ENCODE peak calls at places on chromosomes 1 and 21, in five cellular contexts. M is choroid plexus epithelial cell, B is body of pancreas, E is WTC11, O is AG04450. S is an unnamed sample.

GRCh38 chr1:160838876-160839275 is 23.8 kb downstream of the CD244 start:
- DNase-seq in O (no peak), E (no peak), B (no peak), M (no peak), S (no peak)

GRCh38 chr1:22024485-22025367 is 23.3 kb downstream of the CELA3A start:
- DNase-seq in M (peak; percentile 93), E (peak; percentile 50), B (peak; percentile 65), O (peak; percentile 44), S (no peak)

GRCh38 chr1:162908780-162909179 is 47.8 kb upstream of the CCDC190 start:
- DNase-seq in E (no peak), M (peak; percentile 77), O (no peak), B (no peak), S (no peak)

GRCh38 chr1:37557402-37557801 is 662 bp downstream of the DNALI1 start:
- DNase-seq in M (no peak), E (no peak), O (no peak), B (no peak), S (no peak)

GRCh38 chr1:84089470-84090261 is 54.4 kb upstream of the PRKACB start:
- DNase-seq in O (no peak), E (no peak), B (no peak), M (peak; percentile 84), S (no peak)

GRCh38 chr1:50422946-50423669 is at the start of gene DMRTA2:
- DNase-seq in E (peak; percentile 76), M (no peak), B (no peak), O (no peak), S (no peak)

GRCh38 chr1:52424757-52425265 is 20.4 kb downstream of the PRPF38A start:
- DNase-seq in E (no peak), M (peak; percentile 25), B (no peak), O (peak; percentile 0), S (no peak)

GRCh38 chr1:117128323-117129079 is 7.0 kb upstream of the TRIM45 start:
- DNase-seq in O (no peak), B (no peak), E (no peak), M (peak; percentile 79), S (no peak)

GRCh38 chr1:59146651-59147358 is 150.1 kb upstream of the FGGY start:
- DNase-seq in B (peak; percentile 49), E (peak; percentile 62), O (no peak), M (peak; percentile 73), S (peak; percentile 64)

GRCh38 chr1:200958597-200958996 is 63.9 kb downstream of the INAVA start:
- DNase-seq in B (no peak), O (no peak), M (no peak), E (no peak), S (no peak)

GRCh38 chr1:153585009-153585408 is 19.4 kb upstream of the S100A2 start:
- DNase-seq in M (no peak), O (no peak), E (no peak), B (no peak), S (no peak)

GRCh38 chr1:5267603-5268235 is 613.3 kb downstream of the AJAP1 start:
- DNase-seq in O (no peak), E (no peak), M (no peak), B (no peak), S (no peak)

GRCh38 chr1:181189691-181190361 is 101.3 kb downstream of the IER5 start:
- DNase-seq in O (no peak), B (peak; percentile 64), M (peak; percentile 61), E (peak; percentile 87), S (peak; percentile 64)

GRCh38 chr1:9714257-9714718 is 62.8 kb downstream of the PIK3CD start:
- DNase-seq in M (no peak), B (no peak), E (peak; percentile 74), O (no peak), S (no peak)

GRCh38 chr1:218943371-218943770 is 230.3 kb upstream of the LYPLAL1 start:
- DNase-seq in O (no peak), E (no peak), B (no peak), M (no peak), S (no peak)

GRCh38 chr21:36487641-36488307 is 7.9 kb upstream of the CLDN14 start:
- DNase-seq in B (peak; percentile 54), O (no peak), E (no peak), M (peak; percentile 80), S (no peak)

GRCh38 chr1:4648657-4649056 is 5.8 kb upstream of the AJAP1 start:
- DNase-seq in B (no peak), E (no peak), M (no peak), O (no peak), S (no peak)

GRCh38 chr1:53316742-53317650 is 10.9 kb downstream of the LRP8 start:
- DNase-seq in M (no peak), B (no peak), O (no peak), E (no peak), S (no peak)

GRCh38 chr1:30927448-30927847 is 18.9 kb upstream of the SDC3 start:
- DNase-seq in E (no peak), M (no peak), O (no peak), B (no peak), S (no peak)

GRCh38 chr1:107572674-107573205 is 392.2 kb downstream of the VAV3 start:
- DNase-seq in B (peak; percentile 11), M (peak; percentile 54), O (peak; percentile 1), E (no peak), S (no peak)

GRCh38 chr1:25820247-25821111 is 725 bp downstream of the MTFR1L start:
- DNase-seq in B (peak; percentile 69), E (peak; percentile 47), M (peak; percentile 65), O (no peak), S (peak; percentile 57)

GRCh38 chr1:56065729-56066128 is 513.6 kb downstream of the PLPP3 start:
- DNase-seq in O (no peak), B (no peak), M (peak; percentile 41), E (no peak), S (no peak)

GRCh38 chr1:33612877-33613487 is 140.5 kb downstream of the ZSCAN20 start:
- DNase-seq in B (peak; percentile 70), M (peak; percentile 85), O (peak; percentile 43), E (peak; percentile 81), S (no peak)

GRCh38 chr1:41768538-41768937 is 150.2 kb downstream of the HIVEP3 start:
- DNase-seq in M (no peak), O (no peak), E (no peak), B (peak; percentile 31), S (no peak)

DNA sequence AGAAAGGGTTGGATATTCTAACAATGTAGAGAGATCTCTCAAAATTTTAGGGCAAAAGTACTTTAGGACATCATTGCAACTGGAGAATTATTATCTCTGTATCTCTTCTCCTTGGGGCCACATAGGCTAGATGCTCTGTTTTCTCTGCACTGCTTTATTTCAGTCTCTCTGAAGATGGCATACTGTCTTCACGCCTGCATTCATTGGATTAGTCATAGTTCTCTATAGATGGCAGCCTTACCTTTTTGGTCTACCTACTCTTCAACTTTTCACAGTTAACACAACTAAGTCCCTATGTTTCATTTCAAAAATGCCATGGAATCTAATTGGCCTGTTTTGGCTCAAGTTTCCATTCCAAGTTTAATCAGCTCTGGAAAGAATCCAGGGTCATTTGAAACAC is 1623.3 kb upstream of the B3GALT2 start:
- DNase-seq in B (no peak), O (no peak), M (no peak), E (no peak), S (no peak)
- TF ChIP-seq CTCF in B (no peak), O (no peak), M (no peak), E (no peak), S (no peak)

GRCh38 chr1:245156736-245157505 is 2.1 kb downstream of the KIF26B start:
- DNase-seq in B (no peak), M (peak; percentile 64), O (no peak), E (peak; percentile 46), S (no peak)
- TF ChIP-seq CTCF in B (no peak), M (no peak), O (no peak), E (no peak), S (no peak)

GRCh38 chr1:12339410-12339809 is 109.6 kb downstream of the VPS13D start:
- DNase-seq in O (no peak), B (peak; percentile 24), M (no peak), E (no peak), S (no peak)
- TF ChIP-seq CTCF in O (peak; percentile 42), B (peak; percentile 11), M (peak; percentile 46), E (no peak), S (no peak)

GRCh38 chr1:208173749-208174148 is 70.4 kb downstream of the PLXNA2 start:
- DNase-seq in M (no peak), B (no peak), O (no peak), E (no peak), S (no peak)

GRCh38 chr1:208174200-208174599 is 70.0 kb downstream of the PLXNA2 start:
- DNase-seq in B (no peak), O (no peak), E (no peak), M (no peak), S (no peak)

GRCh38 chr1:208171615-208172388 is 72.4 kb downstream of the PLXNA2 start:
- DNase-seq in B (no peak), M (peak; percentile 36), E (no peak), O (no peak), S (no peak)

GRCh38 chr1:208170252-208170651 is 73.9 kb downstream of the PLXNA2 start:
- DNase-seq in B (peak; percentile 28), M (no peak), O (no peak), E (no peak), S (no peak)

GRCh38 chr1:208172389-208173140 is 71.6 kb downstream of the PLXNA2 start:
- DNase-seq in M (no peak), O (no peak), E (no peak), B (no peak), S (no peak)
- TF ChIP-seq CTCF in M (no peak), O (no peak), E (no peak), B (no peak), S (no peak)

DNA sequence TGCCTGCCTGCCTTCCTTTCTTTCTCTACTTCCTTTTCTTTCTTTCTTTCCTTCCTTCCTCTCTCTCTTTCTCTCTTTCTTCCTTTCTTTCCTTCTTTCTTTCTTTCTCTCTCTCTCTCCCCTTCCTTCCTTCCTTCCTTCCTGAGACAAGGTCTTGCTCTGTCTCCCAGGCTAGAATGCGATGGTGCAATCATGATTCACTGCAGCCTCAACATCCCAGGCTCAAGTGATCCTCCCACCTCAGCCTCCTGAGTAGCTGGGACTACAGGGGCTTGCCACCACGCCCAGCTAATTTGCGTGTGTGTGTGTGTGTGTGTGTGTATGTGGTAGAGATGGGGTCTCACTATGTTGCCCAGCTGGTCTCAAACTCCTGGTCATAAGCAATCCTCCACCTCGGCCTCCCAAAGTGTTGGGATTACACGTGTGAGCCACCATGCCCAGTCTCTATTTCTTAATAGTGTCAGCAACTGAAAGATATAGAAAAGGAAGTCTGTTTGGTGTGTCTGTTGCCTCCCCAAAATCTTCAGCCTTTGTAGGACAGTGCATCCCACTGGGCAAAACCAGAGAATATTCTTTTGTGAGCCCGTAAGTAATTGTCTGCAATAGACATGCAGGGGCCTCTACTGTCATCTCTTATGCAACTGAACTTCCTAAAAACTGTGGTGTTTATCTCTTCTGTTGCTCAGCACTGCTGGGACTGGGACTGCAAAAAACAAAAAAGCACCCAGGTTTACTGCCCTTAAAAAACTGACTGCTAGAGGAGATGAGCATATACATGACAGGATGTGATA is 20.9 kb upstream of the RAB4A start:
- DNase-seq in M (no peak), O (no peak), E (no peak), B (no peak), S (no peak)
- TF ChIP-seq CTCF in M (no peak), O (no peak), E (no peak), B (no peak), S (no peak)

S was measured in activated B cell treated with CpG ODN at 0.5 μM for 24 hours.